ENCODE peak calls at places on chromosome 13, in ten cellular contexts. N is Calu3; J is stimulated activated CD4-positive, alpha-beta T cell treated with anti-CD3 and anti-CD28 coated beads, Interleukin-4, amount 100 ng/mL, for 48 hours; V is tibial nerve; L is nephron progenitor cell; P is neural crest cell; A is activated naive CD8-positive, alpha-beta T cell treated with anti-CD3 and anti-CD28 coated beads, Interleukin-2, amount 50 U/mL, for 24 hours; Q is HS-27A; S is hypothalamus; H is activated T-helper 2 cell treated with anti-CD3 and anti-CD28 coated beads, Interferon-gamma antibody, Interleukin-2, Interleukin-4, amounts not matched to agents 10 μg/mL and 5 μg/mL and 100 μg/mL, durations not matched to agents 14 hours and 24 hours and 36 hours. C is an unnamed sample.

GRCh38 chr13:50467156-50467814 is 376.2 kb downstream of the DLEU7 start:
- DNase-seq in N (no peak), J (no peak), V (no peak), L (no peak), P (no peak), A (no peak), Q (no peak), S (no peak), H (no peak), C (no peak)

GRCh38 chr13:24740014-24740890 is 23.7 kb upstream of the RNF17 start:
- DNase-seq in N (no peak), J (no peak), V (no peak), L (no peak), P (no peak), A (no peak), Q (no peak), S (no peak), H (no peak), C (no peak)

GRCh38 chr13:113901231-113901630 is 37.4 kb upstream of the GAS6 start:
- DNase-seq in N (no peak), J (no peak), V (no peak), L (no peak), P (no peak), A (no peak), Q (no peak), S (no peak), H (no peak), C (no peak)

GRCh38 chr13:52452470-52452869 is 2.0 kb upstream of the VPS36 start:
- DNase-seq in N (no peak), J (no peak), V (no peak), L (no peak), P (no peak), A (no peak), Q (no peak), S (no peak), H (no peak), C (no peak)

GRCh38 chr13:23445794-23446193 is 12.3 kb upstream of the SACS start:
- DNase-seq in N (no peak), J (no peak), V (no peak), L (no peak), P (no peak), A (no peak), Q (no peak), S (no peak), H (no peak), C (no peak)

GRCh38 chr13:68810660-68811059 is 1297.0 kb upstream of the ATXN8OS start:
- DNase-seq in N (no peak), J (no peak), V (no peak), L (no peak), P (no peak), A (no peak), Q (no peak), S (no peak), H (no peak), C (no peak)

GRCh38 chr13:105990256-105990958 is 545.1 kb downstream of the EFNB2 start:
- DNase-seq in N (no peak), J (no peak), V (no peak), L (no peak), P (no peak), A (no peak), Q (peak), S (no peak), H (no peak), C (no peak)

GRCh38 chr13:51113186-51113881 is 2.3 kb upstream of the C13orf42 start:
- DNase-seq in N (no peak), J (no peak), V (no peak), L (no peak), P (no peak), A (no peak), Q (no peak), S (no peak), H (no peak), C (no peak)

GRCh38 chr13:64457976-64458375 is 2772.2 kb downstream of the PCDH9 start:
- DNase-seq in N (no peak), J (no peak), V (no peak), L (no peak), P (no peak), A (no peak), Q (peak), S (no peak), H (no peak), C (no peak)

GRCh38 chr13:99979453-99980200 is 2.0 kb upstream of the ZIC2 start:
- DNase-seq in N (no peak), J (no peak), V (no peak), L (peak), P (no peak), A (no peak), Q (no peak), S (no peak), H (no peak), C (no peak)

GRCh38 chr13:113774177-113775107 is 15.4 kb downstream of the TMEM255B start:
- DNase-seq in N (no peak), J (no peak), V (no peak), L (no peak), P (no peak), A (no peak), Q (no peak), S (no peak), H (no peak), C (no peak)

GRCh38 chr13:40605573-40605972 is 60.9 kb downstream of the FOXO1 start:
- DNase-seq in N (no peak), J (no peak), V (no peak), L (no peak), P (no peak), A (no peak), Q (no peak), S (no peak), H (no peak), C (no peak)

GRCh38 chr13:28641600-28641926 is 17.4 kb upstream of the POMP start:
- DNase-seq in N (no peak), J (no peak), V (no peak), L (no peak), P (no peak), A (no peak), Q (no peak), S (no peak), H (no peak), C (no peak)

GRCh38 chr13:103164239-103164638 is 98.0 kb upstream of the SLC10A2 start:
- DNase-seq in N (no peak), J (no peak), V (no peak), L (no peak), P (no peak), A (no peak), Q (no peak), S (no peak), H (no peak), C (no peak)

GRCh38 chr13:42893346-42893745 is 98.7 kb downstream of the EPSTI1 start:
- DNase-seq in N (no peak), J (no peak), V (no peak), L (no peak), P (no peak), A (no peak), Q (no peak), S (no peak), H (no peak), C (no peak)

GRCh38 chr13:76672422-76672821 is 213.8 kb downstream of the KCTD12 start:
- DNase-seq in N (no peak), J (no peak), V (no peak), L (no peak), P (no peak), A (no peak), Q (no peak), S (no peak), H (no peak), C (no peak)

GRCh38 chr13:79658333-79658975 is 177.5 kb downstream of the NDFIP2 start:
- DNase-seq in N (no peak), J (no peak), V (no peak), L (no peak), P (no peak), A (no peak), Q (no peak), S (no peak), H (no peak), C (no peak)

GRCh38 chr13:35378939-35379338 is 97.5 kb downstream of the MAB21L1 start:
- DNase-seq in N (no peak), J (no peak), V (no peak), L (no peak), P (no peak), A (no peak), Q (no peak), S (no peak), H (no peak), C (no peak)

GRCh38 chr13:103350147-103350546 is 283.9 kb upstream of the SLC10A2 start:
- DNase-seq in N (no peak), J (no peak), V (no peak), L (no peak), P (no peak), A (no peak), Q (no peak), S (no peak), H (no peak), C (no peak)

GRCh38 chr13:39322836-39323585 is 280.0 kb downstream of the LHFPL6 start:
- DNase-seq in N (no peak), J (no peak), V (no peak), L (no peak), P (no peak), A (no peak), Q (no peak), S (no peak), H (no peak), C (no peak)

GRCh38 chr13:30720470-30720869 is 14.9 kb upstream of the ALOX5AP start:
- DNase-seq in N (no peak), J (no peak), V (no peak), L (no peak), P (no peak), A (no peak), Q (no peak), S (no peak), H (no peak), C (no peak)

GRCh38 chr13:96984061-96984508 is 10.2 kb downstream of the OXGR1 start:
- DNase-seq in N (peak), J (no peak), V (no peak), L (peak), P (no peak), A (no peak), Q (no peak), S (no peak), H (no peak), C (no peak)

GRCh38 chr13:101514695-101515275 is 62.3 kb downstream of the ITGBL1 start:
- DNase-seq in N (peak), J (no peak), V (no peak), L (peak), P (peak), A (no peak), Q (no peak), S (no peak), H (no peak), C (no peak)

GRCh38 chr13:45615501-45616101 is at the start of gene ERICH6B:
- DNase-seq in N (no peak), J (no peak), V (no peak), L (peak), P (peak), A (peak), Q (no peak), S (no peak), H (no peak), C (no peak)

GRCh38 chr13:51520524-51520923 is 63.7 kb upstream of the WDFY2 start:
- DNase-seq in N (no peak), J (no peak), V (no peak), L (no peak), P (no peak), A (no peak), Q (no peak), S (no peak), H (no peak), C (no peak)

GRCh38 chr13:84037937-84038464 is 155.7 kb upstream of the SLITRK1 start:
- DNase-seq in N (no peak), J (no peak), V (no peak), L (no peak), P (no peak), A (no peak), Q (no peak), S (no peak), H (no peak), C (no peak)

GRCh38 chr13:27967736-27968315 is 1.3 kb downstream of the CDX2 start:
- DNase-seq in N (no peak), J (no peak), V (no peak), L (peak), P (no peak), A (no peak), Q (no peak), S (no peak), H (no peak), C (no peak)

GRCh38 chr13:31846984-31847752 is 107.8 kb downstream of the RXFP2 start:
- DNase-seq in N (no peak), J (no peak), V (no peak), L (no peak), P (no peak), A (no peak), Q (no peak), S (no peak), H (no peak), C (no peak)

GRCh38 chr13:37942929-37943328 is 73.4 kb upstream of the TRPC4 start:
- DNase-seq in N (no peak), J (no peak), V (no peak), L (no peak), P (no peak), A (no peak), Q (no peak), S (no peak), H (no peak), C (no peak)

C was measured in central memory CD8-positive, alpha-beta T cell.